ENCODE peak calls at places on chromosomes 12 and 14, in six cellular contexts. R is neuronal stem cell, L is IMR-90, A is H9, U is trophoblast cell, W is H1. D is an unnamed sample.

GRCh38 chr12:57522887-57523705 is 472 bp downstream of the MBD6 start:
- DNase-seq in L (peak; percentile 49), A (no peak), U (no peak), R (peak; percentile 50), W (no peak), D (peak; percentile 65)

GRCh38 chr12:6963016-6963731 is 7.3 kb downstream of the PHB2 start:
- DNase-seq in A (peak; percentile 96), R (no peak), W (no peak), U (peak; percentile 88), L (no peak), D (no peak)

GRCh38 chr14:55739967-55740707 is 160.1 kb downstream of the KTN1 start:
- DNase-seq in A (no peak), L (no peak), U (no peak), R (no peak), W (no peak), D (no peak)

GRCh38 chr14:68526420-68527105 is 266.3 kb downstream of the ZFP36L1 start:
- DNase-seq in W (no peak), U (no peak), A (no peak), R (no peak), L (no peak), D (no peak)

GRCh38 chr12:57093412-57094193 is 4.7 kb downstream of the NAB2 start:
- DNase-seq in U (no peak), L (peak; percentile 90), R (peak; percentile 77), A (peak; percentile 85), W (no peak), D (peak; percentile 87)

GRCh38 chr12:19244312-19244711 is 114.8 kb downstream of the PLEKHA5 start:
- DNase-seq in L (no peak), R (no peak), W (no peak), U (no peak), A (no peak), D (no peak)

GRCh38 chr12:52564582-52564981 is 9.1 kb downstream of the KRT74 start:
- DNase-seq in L (no peak), R (no peak), U (no peak), A (no peak), W (no peak), D (no peak)

GRCh38 chr14:50521912-50522341 is 10.4 kb downstream of the MAP4K5 start:
- DNase-seq in W (no peak), A (no peak), R (no peak), U (no peak), L (peak; percentile 62), D (peak; percentile 47)

GRCh38 chr12:12723681-12724420 is 6.7 kb downstream of the CDKN1B start:
- DNase-seq in A (peak; percentile 56), U (peak; percentile 38), R (peak; percentile 41), L (peak; percentile 25), W (no peak), D (peak; percentile 57)

GRCh38 chr12:114920828-114921579 is 237.0 kb upstream of the TBX3 start:
- DNase-seq in R (no peak), A (no peak), W (no peak), U (no peak), L (peak; percentile 46), D (peak; percentile 25)

GRCh38 chr12:17017402-17017801 is 411.4 kb upstream of the LMO3 start:
- DNase-seq in L (no peak), W (no peak), R (no peak), U (no peak), A (no peak), D (no peak)

GRCh38 chr12:94768398-94769039 is 118.2 kb upstream of the TMCC3 start:
- DNase-seq in U (no peak), A (no peak), W (no peak), R (no peak), L (no peak), D (no peak)

GRCh38 chr12:68854554-68854953 is 46.6 kb downstream of the MDM2 start:
- DNase-seq in U (no peak), L (no peak), R (no peak), A (no peak), W (no peak), D (no peak)

GRCh38 chr12:6570264-6570887 is 2.3 kb upstream of the NOP2 start:
- DNase-seq in L (no peak), R (no peak), A (peak; percentile 90), W (no peak), U (no peak), D (peak; percentile 61)

GRCh38 chr14:68968051-68968450 is 11.1 kb downstream of the ACTN1 start:
- DNase-seq in U (no peak), L (no peak), R (no peak), W (no peak), A (no peak), D (no peak)

GRCh38 chr14:76641541-76641940 is 119.7 kb upstream of the VASH1 start:
- DNase-seq in U (no peak), R (no peak), L (no peak), A (no peak), W (no peak), D (no peak)

GRCh38 chr14:27243360-27243759 is 645.5 kb upstream of the NOVA1 start:
- DNase-seq in L (no peak), W (no peak), A (no peak), U (no peak), R (no peak), D (no peak)
- H2BK5ac ChIP-seq in L (no peak overlapping the region), W (no peak overlapping the region), A (no peak overlapping the region), U (no peak overlapping the region), R (no peak overlapping the region), D (no peak overlapping the region)

GRCh38 chr14:22515961-22516360 is 73.1 kb downstream of the DAD1 start:
- DNase-seq in L (no peak), A (no peak), U (no peak), R (no peak), W (no peak), D (no peak)

GRCh38 chr14:22510527-22511110 is 78.4 kb downstream of the DAD1 start:
- DNase-seq in W (no peak), R (no peak), U (no peak), L (peak; percentile 74), A (no peak), D (peak; percentile 71)

GRCh38 chr14:22509751-22510300 is 79.2 kb downstream of the DAD1 start:
- DNase-seq in L (no peak), A (no peak), R (no peak), W (no peak), U (no peak), D (no peak)

GRCh38 chr14:22512106-22512814 is 76.8 kb downstream of the DAD1 start:
- DNase-seq in L (no peak), W (no peak), R (no peak), A (no peak), U (no peak), D (no peak)

GRCh38 chr14:22513066-22513812 is 75.8 kb downstream of the DAD1 start:
- DNase-seq in A (no peak), U (no peak), R (no peak), W (no peak), L (no peak), D (no peak)
- H3K14ac ChIP-seq in A (no peak overlapping the region), U (no peak overlapping the region), R (no peak overlapping the region), W (no peak overlapping the region), L (no peak overlapping the region), D (no peak overlapping the region)

DNA sequence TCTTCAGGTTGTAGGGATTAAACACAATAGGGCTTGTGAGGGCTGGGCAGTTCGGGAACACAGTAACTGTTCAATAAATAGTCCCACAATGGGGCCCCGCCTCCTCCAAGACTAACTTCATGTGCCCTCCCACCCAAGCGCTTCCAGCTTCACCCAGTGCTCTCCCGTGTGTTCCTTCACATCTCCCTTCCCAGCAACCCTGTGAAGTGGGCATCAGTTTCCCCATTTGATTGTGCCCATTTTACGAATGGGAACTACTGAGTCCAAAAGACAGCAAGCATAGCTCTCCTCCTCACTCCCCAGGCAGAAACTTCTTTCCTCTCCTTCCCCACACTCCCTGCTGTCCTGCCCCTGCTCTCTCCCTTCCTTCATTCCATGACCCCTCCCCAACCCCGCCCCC is 6.2 kb upstream of the TRPV4 start:
- DNase-seq in R (no peak), A (no peak), L (no peak), W (no peak), U (no peak), D (no peak)
- H2BK5ac ChIP-seq in R (no peak overlapping the region), A (no peak overlapping the region), L (no peak overlapping the region), W (no peak overlapping the region), U (no peak overlapping the region), D (no peak overlapping the region)

DNA sequence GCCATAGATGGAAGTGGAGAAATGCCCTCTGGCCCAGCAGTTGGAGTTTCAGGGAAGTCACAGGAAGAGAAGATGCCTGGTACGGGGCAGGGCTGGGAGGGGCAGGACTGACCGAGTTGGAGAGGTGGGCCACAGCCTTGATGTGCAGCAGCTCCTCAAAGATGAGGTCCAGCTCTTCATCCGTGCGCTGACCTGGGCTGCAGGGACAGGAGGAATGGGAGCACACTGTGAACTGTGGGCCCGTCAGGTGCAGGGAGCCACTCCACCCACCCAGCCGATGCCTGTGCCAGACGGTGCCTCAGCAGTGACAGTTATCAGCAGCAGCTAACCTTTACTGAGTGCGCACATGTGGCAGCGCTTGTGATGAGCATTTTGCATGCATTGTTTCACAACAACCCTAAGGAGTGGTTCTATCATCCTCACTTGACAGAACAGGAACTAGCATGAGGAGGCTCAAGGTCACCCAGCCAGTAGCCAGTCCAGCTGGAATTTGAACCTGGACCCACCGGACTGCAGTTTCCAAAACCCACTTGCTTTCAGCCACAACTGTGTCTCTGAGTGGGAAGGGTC is 8.4 kb downstream of the RAPGEF3 start:
- DNase-seq in W (no peak), A (no peak), R (no peak), L (no peak), U (no peak), D (no peak)
- H3K14ac ChIP-seq in W (no peak overlapping the region), A (no peak overlapping the region), R (no peak overlapping the region), L (no peak overlapping the region), U (no peak overlapping the region), D (no peak overlapping the region)

DNA sequence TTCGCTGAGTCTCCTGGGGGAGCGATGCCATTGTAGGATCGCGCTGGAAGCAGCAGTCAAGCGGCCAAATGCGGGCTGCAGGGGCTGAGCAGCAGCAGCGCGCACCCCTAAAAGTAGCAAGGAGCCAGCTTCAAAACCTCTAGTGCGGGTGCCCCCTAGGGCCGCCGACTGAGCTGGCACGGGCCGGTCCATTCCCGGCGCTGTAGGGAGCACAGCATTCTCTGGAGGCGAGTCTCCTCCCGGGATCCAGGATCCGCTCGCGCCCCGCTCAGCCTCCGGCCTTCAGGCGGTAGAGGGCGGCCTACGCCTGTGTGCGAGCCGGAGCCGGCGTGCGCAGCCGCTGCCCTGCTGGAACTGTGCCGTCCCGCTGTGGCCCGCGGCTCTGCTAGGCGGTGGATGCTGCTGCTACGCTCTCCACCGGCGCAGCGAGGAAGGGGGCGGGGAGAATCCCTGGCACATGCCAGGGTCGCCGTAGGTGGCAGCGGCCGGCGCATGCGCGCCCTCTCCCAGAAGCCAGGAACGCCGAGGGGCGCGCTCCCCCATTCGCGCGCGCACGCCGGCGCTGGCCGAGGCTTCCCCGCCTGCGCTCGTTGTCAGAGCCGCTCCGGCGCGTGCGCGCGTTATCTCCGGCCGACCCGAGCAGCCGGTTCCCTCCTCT is at the start of gene FUT8:
- DNase-seq in A (peak; percentile 96), R (peak; percentile 96), W (peak; percentile 93), U (peak; percentile 94), L (peak; percentile 94), D (peak; percentile 94)
- H2BK5ac ChIP-seq in A (no peak within 1 kb of the TSS), R (peak within 1 kb of the TSS; percentile 99), W (peak within 1 kb of the TSS; percentile 82), U (peak within 1 kb of the TSS; percentile 99), L (peak within 1 kb of the TSS; percentile 63), D (peak within 1 kb of the TSS; percentile 84)